ENCODE peak calls at places on chromosomes 5 and 9, in five cellular contexts. E is ureter; Z is neural crest cell; P is stimulated activated CD4-positive, alpha-beta T cell treated with anti-CD3 and anti-CD28 coated beads, Interleukin-15, amount 100 ng/mL, for 24 hours; L is T-helper 1 cell. X is an unnamed sample.

GRCh38 chr5:140273401-140273877 is 29.5 kb downstream of the PFDN1 start:
- DNase-seq in Z (no peak), P (no peak), E (no peak), L (no peak), X (no peak)

GRCh38 chr5:102130890-102131289 is 165.2 kb downstream of the SLCO4C1 start:
- DNase-seq in P (no peak), L (no peak), E (no peak), Z (no peak), X (no peak)

GRCh38 chr9:99511723-99512122 is 289.6 kb downstream of the SEC61B start:
- DNase-seq in P (no peak), E (no peak), L (no peak), Z (no peak), X (no peak)

GRCh38 chr5:170697031-170697430 is 86.5 kb upstream of the GABRP start:
- DNase-seq in L (no peak), P (no peak), E (no peak), Z (no peak), X (no peak)

GRCh38 chr9:80699551-80699998 is 989.8 kb downstream of the TLE1 start:
- DNase-seq in E (no peak), P (no peak), Z (no peak), L (no peak), X (no peak)

GRCh38 chr5:43231977-43232376 is 40.0 kb downstream of the NIM1K start:
- DNase-seq in Z (no peak), L (peak; percentile 25), E (no peak), P (peak; percentile 27), X (no peak)

GRCh38 chr9:125650271-125650737 is 56.7 kb downstream of the MAPKAP1 start:
- DNase-seq in Z (no peak), P (peak; percentile 37), L (no peak), E (no peak), X (no peak)

GRCh38 chr9:72704688-72705375 is 183.4 kb downstream of the TMC1 start:
- DNase-seq in Z (no peak), E (no peak), L (no peak), P (no peak), X (no peak)

GRCh38 chr9:132410642-132411041 is 631 bp downstream of the CFAP77 start:
- DNase-seq in Z (no peak), P (peak; percentile 35), L (peak; percentile 12), E (no peak), X (peak; percentile 23)

GRCh38 chr9:110443146-110443877 is 105.6 kb upstream of the TXNDC8 start:
- DNase-seq in Z (no peak), P (no peak), L (no peak), E (no peak), X (no peak)

GRCh38 chr5:9545959-9546851 is at the start of gene SEMA5A:
- DNase-seq in L (no peak), E (peak; percentile 90), P (peak; percentile 19), Z (peak; percentile 58), X (no peak)

GRCh38 chr5:10456583-10457562 is 15.2 kb downstream of the ROPN1L start:
- DNase-seq in L (no peak), E (no peak), Z (no peak), P (no peak), X (no peak)

GRCh38 chr5:125584119-125584518 is 837.7 kb upstream of the ZNF608 start:
- DNase-seq in P (no peak), L (no peak), E (no peak), Z (no peak), X (no peak)

GRCh38 chr9:76787677-76788076 is 23.4 kb downstream of the PCA3 start:
- DNase-seq in L (no peak), Z (no peak), P (no peak), E (no peak), X (no peak)

GRCh38 chr5:72859127-72859526 is 42.7 kb downstream of the TNPO1 start:
- DNase-seq in Z (no peak), P (no peak), L (no peak), E (no peak), X (no peak)

GRCh38 chr5:158769079-158769478 is 330.6 kb downstream of the EBF1 start:
- DNase-seq in P (no peak), Z (no peak), E (no peak), L (no peak), X (no peak)

GRCh38 chr5:27708579-27708978 is 670.2 kb upstream of the CDH9 start:
- DNase-seq in P (no peak), Z (no peak), L (no peak), E (no peak), X (no peak)

GRCh38 chr9:130400870-130401269 is 43.9 kb upstream of the ASS1 start:
- DNase-seq in P (no peak), E (no peak), L (no peak), Z (no peak), X (no peak)

GRCh38 chr9:128099932-128100491 is 27.5 kb downstream of the PTGES2 start:
- DNase-seq in L (no peak), E (no peak), Z (no peak), P (no peak), X (no peak)

X was measured in effector memory CD8-positive, alpha-beta T cell.